ENCODE peak calls at places on chromosomes 5 and 9, in seven cellular contexts. One of them, this sample, is unnamed.

GRCh38 chr9:83266618-83267543 is 203.9 kb upstream of the RASEF start:
- DNase-seq in HFFc6: no peak
- DNase-seq in tibial artery: no peak
- DNase-seq in lower leg skin: no peak
- DNase-seq in transverse colon: no peak
- DNase-seq in fibroblast of mammary gland: peak
- DNase-seq in GM20000: no peak
- DNase-seq in this sample: peak

GRCh38 chr5:172482156-172483020 is 28.1 kb upstream of the SH3PXD2B start:
- DNase-seq in HFFc6: no peak
- DNase-seq in tibial artery: no peak
- DNase-seq in lower leg skin: no peak
- DNase-seq in transverse colon: no peak
- DNase-seq in fibroblast of mammary gland: no peak
- DNase-seq in GM20000: no peak
- DNase-seq in this sample: no peak

GRCh38 chr5:34494111-34494755 is 161.9 kb upstream of the RAI14 start:
- DNase-seq in HFFc6: peak
- DNase-seq in tibial artery: no peak
- DNase-seq in lower leg skin: no peak
- DNase-seq in transverse colon: no peak
- DNase-seq in fibroblast of mammary gland: peak
- DNase-seq in GM20000: no peak
- DNase-seq in this sample: peak

GRCh38 chr9:22117511-22118388 is 108.6 kb upstream of the CDKN2B start:
- DNase-seq in HFFc6: no peak
- DNase-seq in tibial artery: no peak
- DNase-seq in lower leg skin: peak
- DNase-seq in transverse colon: peak
- DNase-seq in fibroblast of mammary gland: peak
- DNase-seq in GM20000: no peak
- DNase-seq in this sample: peak

GRCh38 chr9:105447814-105448812 is at the start of gene FSD1L:
- DNase-seq in HFFc6: peak
- DNase-seq in tibial artery: peak
- DNase-seq in lower leg skin: peak
- DNase-seq in transverse colon: peak
- DNase-seq in fibroblast of mammary gland: peak
- DNase-seq in GM20000: peak
- DNase-seq in this sample: peak

GRCh38 chr5:77629553-77630245 is 8.8 kb downstream of the OTP start:
- DNase-seq in HFFc6: no peak
- DNase-seq in tibial artery: no peak
- DNase-seq in lower leg skin: no peak
- DNase-seq in transverse colon: no peak
- DNase-seq in fibroblast of mammary gland: no peak
- DNase-seq in GM20000: peak
- DNase-seq in this sample: no peak

GRCh38 chr9:107224252-107224651 is 58.8 kb upstream of the RAD23B start:
- DNase-seq in HFFc6: no peak
- DNase-seq in tibial artery: no peak
- DNase-seq in lower leg skin: no peak
- DNase-seq in transverse colon: no peak
- DNase-seq in fibroblast of mammary gland: no peak
- DNase-seq in GM20000: no peak
- DNase-seq in this sample: no peak

GRCh38 chr9:131936929-131937328 is 142.7 kb downstream of the MED27 start:
- DNase-seq in HFFc6: no peak
- DNase-seq in tibial artery: no peak
- DNase-seq in lower leg skin: no peak
- DNase-seq in transverse colon: no peak
- DNase-seq in fibroblast of mammary gland: no peak
- DNase-seq in GM20000: no peak
- DNase-seq in this sample: no peak

GRCh38 chr9:79003514-79003913 is 568.3 kb upstream of the TLE4 start:
- DNase-seq in HFFc6: no peak
- DNase-seq in tibial artery: no peak
- DNase-seq in lower leg skin: no peak
- DNase-seq in transverse colon: no peak
- DNase-seq in fibroblast of mammary gland: no peak
- DNase-seq in GM20000: no peak
- DNase-seq in this sample: no peak

GRCh38 chr5:175377816-175378215 is 66.2 kb downstream of the DRD1 start:
- DNase-seq in HFFc6: no peak
- DNase-seq in tibial artery: no peak
- DNase-seq in lower leg skin: no peak
- DNase-seq in transverse colon: no peak
- DNase-seq in fibroblast of mammary gland: no peak
- DNase-seq in GM20000: no peak
- DNase-seq in this sample: no peak

GRCh38 chr5:122585111-122585415 is 189.8 kb upstream of the SNX2 start:
- DNase-seq in HFFc6: no peak
- DNase-seq in tibial artery: no peak
- DNase-seq in lower leg skin: no peak
- DNase-seq in transverse colon: no peak
- DNase-seq in fibroblast of mammary gland: no peak
- DNase-seq in GM20000: no peak
- DNase-seq in this sample: no peak

GRCh38 chr5:139565411-139566305 is 4.5 kb downstream of the UBE2D2 start:
- DNase-seq in HFFc6: no peak
- DNase-seq in tibial artery: no peak
- DNase-seq in lower leg skin: peak
- DNase-seq in transverse colon: peak
- DNase-seq in fibroblast of mammary gland: peak
- DNase-seq in GM20000: peak
- DNase-seq in this sample: peak

GRCh38 chr5:179769796-179770195 is 24.0 kb upstream of the LTC4S start:
- DNase-seq in HFFc6: no peak
- DNase-seq in tibial artery: no peak
- DNase-seq in lower leg skin: no peak
- DNase-seq in transverse colon: no peak
- DNase-seq in fibroblast of mammary gland: peak
- DNase-seq in GM20000: no peak
- DNase-seq in this sample: no peak

GRCh38 chr5:179766726-179767455 is 26.9 kb upstream of the LTC4S start:
- DNase-seq in HFFc6: no peak
- DNase-seq in tibial artery: no peak
- DNase-seq in lower leg skin: no peak
- DNase-seq in transverse colon: no peak
- DNase-seq in fibroblast of mammary gland: no peak
- DNase-seq in GM20000: no peak
- DNase-seq in this sample: no peak

GRCh38 chr5:179766021-179766725 is 27.6 kb upstream of the LTC4S start:
- DNase-seq in HFFc6: no peak
- DNase-seq in tibial artery: no peak
- DNase-seq in lower leg skin: no peak
- DNase-seq in transverse colon: no peak
- DNase-seq in fibroblast of mammary gland: peak
- DNase-seq in GM20000: no peak
- DNase-seq in this sample: peak

GRCh38 chr5:179769276-179769675 is 24.5 kb upstream of the LTC4S start:
- DNase-seq in HFFc6: no peak
- DNase-seq in tibial artery: no peak
- DNase-seq in lower leg skin: no peak
- DNase-seq in transverse colon: no peak
- DNase-seq in fibroblast of mammary gland: no peak
- DNase-seq in GM20000: no peak
- DNase-seq in this sample: no peak

GRCh38 chr5:179768326-179769085 is 25.3 kb upstream of the LTC4S start:
- DNase-seq in HFFc6: no peak
- DNase-seq in tibial artery: no peak
- DNase-seq in lower leg skin: no peak
- DNase-seq in transverse colon: no peak
- DNase-seq in fibroblast of mammary gland: no peak
- DNase-seq in GM20000: no peak
- DNase-seq in this sample: no peak
- TF ChIP-seq CTCF in HFFc6: peak
- TF ChIP-seq CTCF in tibial artery: no peak
- TF ChIP-seq CTCF in lower leg skin: no peak
- TF ChIP-seq CTCF in transverse colon: no peak
- TF ChIP-seq CTCF in fibroblast of mammary gland: no peak
- TF ChIP-seq CTCF in GM20000: no peak
- TF ChIP-seq CTCF in this sample: peak

DNA sequence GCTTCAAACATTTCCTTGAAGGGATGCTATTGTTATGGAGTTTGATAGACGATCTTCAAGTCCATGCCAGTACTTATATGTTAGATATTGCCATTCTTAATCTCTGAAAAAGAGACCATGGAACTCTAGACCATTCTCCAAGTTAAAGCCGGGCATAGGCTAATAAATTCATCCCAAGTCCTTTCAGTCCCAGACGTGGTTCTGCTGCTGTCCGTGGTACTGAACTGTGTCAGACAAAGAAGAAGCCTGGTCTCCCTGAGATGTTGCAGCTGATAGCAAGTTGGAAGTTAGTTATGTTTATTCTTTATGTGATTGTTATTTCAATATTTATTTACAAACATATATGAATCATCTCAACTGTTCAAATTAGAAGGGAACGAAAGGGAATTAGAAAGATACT is 158.7 kb downstream of the NMUR2 start:
- DNase-seq in HFFc6: no peak
- DNase-seq in tibial artery: no peak
- DNase-seq in lower leg skin: no peak
- DNase-seq in transverse colon: no peak
- DNase-seq in fibroblast of mammary gland: peak
- DNase-seq in GM20000: no peak
- DNase-seq in this sample: no peak
- TF ChIP-seq CTCF in HFFc6: no peak
- TF ChIP-seq CTCF in tibial artery: no peak
- TF ChIP-seq CTCF in lower leg skin: no peak
- TF ChIP-seq CTCF in transverse colon: no peak
- TF ChIP-seq CTCF in fibroblast of mammary gland: no peak
- TF ChIP-seq CTCF in GM20000: no peak
- TF ChIP-seq CTCF in this sample: no peak

GRCh38 chr9:88651682-88652633 is 117.0 kb downstream of the NXNL2 start:
- DNase-seq in HFFc6: peak
- DNase-seq in tibial artery: peak
- DNase-seq in lower leg skin: peak
- DNase-seq in transverse colon: peak
- DNase-seq in fibroblast of mammary gland: peak
- DNase-seq in GM20000: no peak
- DNase-seq in this sample: peak
- TF ChIP-seq CTCF in HFFc6: peak
- TF ChIP-seq CTCF in tibial artery: peak
- TF ChIP-seq CTCF in lower leg skin: no peak
- TF ChIP-seq CTCF in transverse colon: no peak
- TF ChIP-seq CTCF in fibroblast of mammary gland: peak
- TF ChIP-seq CTCF in GM20000: no peak
- TF ChIP-seq CTCF in this sample: peak

GRCh38 chr5:76585783-76586217 is 37.4 kb downstream of the F2RL2 start:
- DNase-seq in HFFc6: no peak
- DNase-seq in tibial artery: no peak
- DNase-seq in lower leg skin: no peak
- DNase-seq in transverse colon: no peak
- DNase-seq in fibroblast of mammary gland: no peak
- DNase-seq in GM20000: no peak
- DNase-seq in this sample: no peak

GRCh38 chr5:76586531-76586930 is 36.7 kb downstream of the F2RL2 start:
- DNase-seq in HFFc6: no peak
- DNase-seq in tibial artery: no peak
- DNase-seq in lower leg skin: no peak
- DNase-seq in transverse colon: no peak
- DNase-seq in fibroblast of mammary gland: no peak
- DNase-seq in GM20000: no peak
- DNase-seq in this sample: no peak

GRCh38 chr5:76580983-76581382 is 42.2 kb downstream of the F2RL2 start:
- DNase-seq in HFFc6: no peak
- DNase-seq in tibial artery: no peak
- DNase-seq in lower leg skin: no peak
- DNase-seq in transverse colon: no peak
- DNase-seq in fibroblast of mammary gland: no peak
- DNase-seq in GM20000: no peak
- DNase-seq in this sample: no peak

GRCh38 chr5:76582252-76583162 is 40.7 kb downstream of the F2RL2 start:
- DNase-seq in HFFc6: no peak
- DNase-seq in tibial artery: no peak
- DNase-seq in lower leg skin: no peak
- DNase-seq in transverse colon: no peak
- DNase-seq in fibroblast of mammary gland: no peak
- DNase-seq in GM20000: peak
- DNase-seq in this sample: peak

GRCh38 chr5:76583163-76584047 is 39.8 kb downstream of the F2RL2 start:
- DNase-seq in HFFc6: no peak
- DNase-seq in tibial artery: no peak
- DNase-seq in lower leg skin: no peak
- DNase-seq in transverse colon: no peak
- DNase-seq in fibroblast of mammary gland: peak
- DNase-seq in GM20000: no peak
- DNase-seq in this sample: peak
- TF ChIP-seq CTCF in HFFc6: peak
- TF ChIP-seq CTCF in tibial artery: no peak
- TF ChIP-seq CTCF in lower leg skin: no peak
- TF ChIP-seq CTCF in transverse colon: peak
- TF ChIP-seq CTCF in fibroblast of mammary gland: peak
- TF ChIP-seq CTCF in GM20000: peak
- TF ChIP-seq CTCF in this sample: peak

This sample was measured in fibroblast of the aortic adventitia.